ENCODE peak calls at places on chromosome 13, in eight cellular contexts. C is retinal pigment epithelial cell; F is A549; L is Panc1; O is tibial nerve; W is AG04450; K is colonic mucosa; N is CD4-positive, alpha-beta T cell. Z is an unnamed sample.

GRCh38 chr13:47420568-47420967 is 523.7 kb upstream of the HTR2A start:
- DNase-seq in C (no peak), F (no peak), L (peak; percentile 12), O (no peak), W (no peak), K (no peak), N (no peak), Z (no peak)

GRCh38 chr13:112998506-112999280 is 29.7 kb downstream of the MCF2L start:
- DNase-seq in C (no peak), F (no peak), L (no peak), O (no peak), W (no peak), K (peak; percentile 77), N (no peak), Z (no peak)

GRCh38 chr13:112732679-112733078 is 42.8 kb downstream of the ATP11A start:
- DNase-seq in C (no peak), F (no peak), L (no peak), O (no peak), W (no peak), K (no peak), N (no peak), Z (no peak)

GRCh38 chr13:78742659-78743058 is 83.7 kb upstream of the OBI1 start:
- DNase-seq in C (no peak), F (no peak), L (no peak), O (no peak), W (no peak), K (no peak), N (no peak), Z (no peak)

GRCh38 chr13:103130681-103131210 is 64.5 kb upstream of the SLC10A2 start:
- DNase-seq in C (no peak), F (no peak), L (no peak), O (no peak), W (no peak), K (no peak), N (no peak), Z (no peak)

GRCh38 chr13:106104281-106104901 is 431.1 kb downstream of the EFNB2 start:
- DNase-seq in C (peak; percentile 67), F (peak; percentile 54), L (no peak), O (no peak), W (peak; percentile 60), K (no peak), N (no peak), Z (no peak)

GRCh38 chr13:27599845-27600553 is 20.3 kb downstream of the LNX2 start:
- DNase-seq in C (peak; percentile 75), F (no peak), L (no peak), O (no peak), W (no peak), K (no peak), N (no peak), Z (no peak)

GRCh38 chr13:30148171-30148754 is 159.1 kb downstream of the KATNAL1 start:
- DNase-seq in C (no peak), F (no peak), L (no peak), O (no peak), W (no peak), K (no peak), N (peak; percentile 24), Z (no peak)

GRCh38 chr13:24254151-24254810 is 55.1 kb upstream of the C1QTNF9 start:
- DNase-seq in C (no peak), F (no peak), L (no peak), O (no peak), W (peak; percentile 10), K (no peak), N (peak; percentile 63), Z (no peak)

GRCh38 chr13:25860862-25861261 is 191.0 kb downstream of the SHISA2 start:
- DNase-seq in C (peak; percentile 20), F (no peak), L (no peak), O (no peak), W (no peak), K (no peak), N (no peak), Z (no peak)

GRCh38 chr13:99980201-99981114 is 1.1 kb upstream of the ZIC2 start:
- DNase-seq in C (no peak), F (no peak), L (no peak), O (no peak), W (no peak), K (peak; percentile 79), N (no peak), Z (peak; percentile 72)

GRCh38 chr13:69857188-69857821 is 250.3 kb upstream of the ATXN8OS start:
- DNase-seq in C (no peak), F (peak; percentile 0), L (peak; percentile 10), O (no peak), W (no peak), K (no peak), N (no peak), Z (no peak)

GRCh38 chr13:38386421-38386820 is 36.8 kb downstream of the UFM1 start:
- DNase-seq in C (no peak), F (no peak), L (no peak), O (no peak), W (no peak), K (no peak), N (no peak), Z (no peak)

GRCh38 chr13:48334534-48335127 is 31.1 kb downstream of the RB1 start:
- DNase-seq in C (no peak), F (peak; percentile 0), L (peak; percentile 1), O (no peak), W (no peak), K (no peak), N (no peak), Z (no peak)

GRCh38 chr13:96898212-96898611 is 96.1 kb downstream of the OXGR1 start:
- DNase-seq in C (peak; percentile 88), F (no peak), L (no peak), O (no peak), W (no peak), K (no peak), N (no peak), Z (no peak)

GRCh38 chr13:74511523-74511922 is 377.3 kb upstream of the KLF12 start:
- DNase-seq in C (no peak), F (no peak), L (no peak), O (no peak), W (no peak), K (no peak), N (no peak), Z (no peak)

GRCh38 chr13:26561636-26562537 is 4.4 kb downstream of the WASF3 start:
- DNase-seq in C (no peak), F (no peak), L (no peak), O (no peak), W (peak; percentile 20), K (no peak), N (no peak), Z (no peak)

GRCh38 chr13:21429217-21429616 is 29.9 kb downstream of the ZDHHC20 start:
- DNase-seq in C (no peak), F (no peak), L (no peak), O (no peak), W (no peak), K (no peak), N (no peak), Z (no peak)

GRCh38 chr13:25468330-25469178 is 96.8 kb downstream of the ATP8A2 start:
- DNase-seq in C (no peak), F (peak; percentile 15), L (no peak), O (no peak), W (no peak), K (no peak), N (no peak), Z (peak; percentile 63)

GRCh38 chr13:60590775-60591174 is 193.8 kb downstream of the TDRD3 start:
- DNase-seq in C (no peak), F (no peak), L (no peak), O (no peak), W (no peak), K (no peak), N (no peak), Z (no peak)

GRCh38 chr13:51767100-51767499 is 36.9 kb downstream of the DHRS12 start:
- DNase-seq in C (no peak), F (no peak), L (no peak), O (no peak), W (no peak), K (no peak), N (no peak), Z (no peak)
- TF ChIP-seq CTCF in C (peak; percentile 21), F (no peak), L (peak; percentile 40), O (no peak), W (no peak), K (no peak), N (no peak), Z (no peak)

GRCh38 chr13:111460548-111461444 is 140.4 kb downstream of the TEX29 start:
- DNase-seq in C (no peak), F (peak; percentile 6), L (no peak), O (peak; percentile 15), W (peak; percentile 24), K (no peak), N (no peak), Z (no peak)
- TF ChIP-seq CTCF in C (no peak), F (peak; percentile 22), L (peak; percentile 54), O (peak; percentile 44), W (peak; percentile 58), K (no peak), N (no peak), Z (no peak)

DNA sequence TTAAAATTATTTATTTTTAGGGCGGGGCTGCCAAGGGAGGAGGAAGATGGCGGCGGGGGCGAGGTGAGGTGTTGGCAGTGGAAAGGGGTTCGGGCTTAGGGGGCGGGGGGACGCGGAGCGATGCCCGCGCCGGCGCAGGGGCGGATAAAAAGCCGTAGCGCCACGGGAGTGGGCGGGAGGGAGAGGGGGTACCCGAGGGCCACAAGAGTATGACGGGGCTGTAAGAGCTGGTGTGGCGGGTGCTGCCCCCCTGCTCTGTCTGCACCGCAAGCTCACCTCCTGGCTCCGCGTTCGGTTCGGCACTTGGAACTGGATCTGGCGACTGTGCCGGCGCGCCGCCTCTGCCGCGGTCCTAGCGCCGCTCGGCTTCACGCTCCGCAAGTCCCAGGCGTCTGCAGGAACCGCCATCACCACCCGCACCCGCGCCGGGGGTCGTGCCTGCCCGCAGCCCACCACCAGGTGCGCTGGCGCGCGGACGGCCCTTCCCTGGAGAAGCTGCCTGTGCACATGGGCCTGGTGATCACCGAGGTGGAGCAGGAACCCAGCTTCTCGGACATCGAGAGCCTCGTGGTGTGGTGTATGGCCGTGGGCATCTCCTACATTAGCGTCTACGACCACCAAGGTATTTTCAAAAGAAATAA is 265.2 kb upstream of the SGCG start:
- DNase-seq in C (peak; percentile 44), F (peak; percentile 3), L (no peak), O (no peak), W (no peak), K (peak; percentile 43), N (no peak), Z (no peak)
- TF ChIP-seq CTCF in C (no peak), F (no peak), L (no peak), O (no peak), W (no peak), K (no peak), N (no peak), Z (peak; percentile 48)

GRCh38 chr13:44695520-44695919 is 119.4 kb upstream of the TSC22D1 start:
- DNase-seq in C (no peak), F (no peak), L (no peak), O (no peak), W (no peak), K (no peak), N (no peak), Z (no peak)

GRCh38 chr13:44694842-44695241 is 118.7 kb upstream of the TSC22D1 start:
- DNase-seq in C (no peak), F (no peak), L (no peak), O (no peak), W (no peak), K (no peak), N (no peak), Z (no peak)

GRCh38 chr13:44690376-44690775 is 114.2 kb upstream of the TSC22D1 start:
- DNase-seq in C (no peak), F (no peak), L (no peak), O (no peak), W (no peak), K (no peak), N (no peak), Z (no peak)

GRCh38 chr13:44693156-44693826 is 117.2 kb upstream of the TSC22D1 start:
- DNase-seq in C (no peak), F (no peak), L (no peak), O (no peak), W (no peak), K (no peak), N (no peak), Z (no peak)

GRCh38 chr13:44692173-44692713 is 116.1 kb upstream of the TSC22D1 start:
- DNase-seq in C (no peak), F (no peak), L (no peak), O (no peak), W (no peak), K (no peak), N (no peak), Z (no peak)
- TF ChIP-seq CTCF in C (peak; percentile 7), F (no peak), L (peak; percentile 22), O (no peak), W (peak; percentile 23), K (no peak), N (no peak), Z (no peak)